ENCODE peak calls at places on chromosome 21, in four cellular contexts. G is adrenal gland; U is naive thymus-derived CD4-positive, alpha-beta T cell; Y is GM23338. T is an unnamed sample. For H3K27me3, the result is how much of the 10 kb centered on the place peaks cover.

GRCh38 chr21:43196789-43197188 is 28.0 kb downstream of the CRYAA start:
- DNase-seq in G (no peak), U (no peak), Y (no peak), T (no peak)

GRCh38 chr21:28393279-28393678 is 599.4 kb downstream of the LTN1 start:
- DNase-seq in G (no peak), U (no peak), Y (peak), T (no peak)

GRCh38 chr21:37762606-37763005 is 153.7 kb downstream of the KCNJ6 start:
- DNase-seq in G (no peak), U (no peak), Y (no peak), T (no peak)

GRCh38 chr21:27693376-27693775 is 726.5 kb upstream of the ADAMTS5 start:
- DNase-seq in G (no peak), U (no peak), Y (no peak), T (no peak)

GRCh38 chr21:37917612-37918011 is 1.4 kb upstream of the KCNJ6 start:
- DNase-seq in G (no peak), U (no peak), Y (no peak), T (no peak)

GRCh38 chr21:20721151-20721550 is 277.1 kb upstream of the NCAM2 start:
- DNase-seq in G (no peak), U (no peak), Y (no peak), T (no peak)

GRCh38 chr21:46622226-46622625 is 13.2 kb upstream of the PRMT2 start:
- DNase-seq in G (no peak), U (peak), Y (peak), T (no peak)

GRCh38 chr21:37636152-37636860 is 269.7 kb downstream of the DYRK1A start:
- DNase-seq in G (no peak), U (no peak), Y (no peak), T (no peak)

GRCh38 chr21:33643658-33644311 is 1.5 kb downstream of the ITSN1 start:
- DNase-seq in G (no peak), U (no peak), Y (peak), T (no peak)

GRCh38 chr21:29145354-29145782 is 14.9 kb downstream of the MAP3K7CL start:
- DNase-seq in G (peak), U (peak), Y (no peak), T (no peak)

GRCh38 chr21:19767546-19767945 is 1230.7 kb upstream of the NCAM2 start:
- DNase-seq in G (no peak), U (no peak), Y (no peak), T (no peak)

GRCh38 chr21:39924577-39925308 is 57.5 kb downstream of the PCP4 start:
- DNase-seq in G (no peak), U (no peak), Y (peak), T (no peak)

GRCh38 chr21:29777155-29777554 is 162.6 kb downstream of the GRIK1 start:
- DNase-seq in G (no peak), U (no peak), Y (no peak), T (no peak)

GRCh38 chr21:45551816-45552695 is 9.8 kb upstream of the SLC19A1 start:
- DNase-seq in G (no peak), U (no peak), Y (no peak), T (no peak)
- H3K27ac ChIP-seq in G (no peak), U (peak), Y (no peak), T (no peak)

GRCh38 chr21:41767606-41768370 is 936 bp upstream of the RIPK4 start:
- DNase-seq in G (no peak), U (no peak), Y (peak), T (no peak)
- H3K4me3 ChIP-seq in G (no peak), U (peak), Y (peak), T (no peak)

GRCh38 chr21:35338881-35339632 is 290.0 kb upstream of the RUNX1 start:
- DNase-seq in G (no peak), U (no peak), Y (no peak), T (no peak)

GRCh38 chr21:35336534-35336933 is 287.4 kb upstream of the RUNX1 start:
- DNase-seq in G (no peak), U (no peak), Y (no peak), T (no peak)

GRCh38 chr21:35337573-35337972 is 288.5 kb upstream of the RUNX1 start:
- DNase-seq in G (no peak), U (no peak), Y (no peak), T (no peak)

GRCh38 chr21:35340273-35340672 is 291.2 kb upstream of the RUNX1 start:
- DNase-seq in G (no peak), U (no peak), Y (no peak), T (no peak)

DNA sequence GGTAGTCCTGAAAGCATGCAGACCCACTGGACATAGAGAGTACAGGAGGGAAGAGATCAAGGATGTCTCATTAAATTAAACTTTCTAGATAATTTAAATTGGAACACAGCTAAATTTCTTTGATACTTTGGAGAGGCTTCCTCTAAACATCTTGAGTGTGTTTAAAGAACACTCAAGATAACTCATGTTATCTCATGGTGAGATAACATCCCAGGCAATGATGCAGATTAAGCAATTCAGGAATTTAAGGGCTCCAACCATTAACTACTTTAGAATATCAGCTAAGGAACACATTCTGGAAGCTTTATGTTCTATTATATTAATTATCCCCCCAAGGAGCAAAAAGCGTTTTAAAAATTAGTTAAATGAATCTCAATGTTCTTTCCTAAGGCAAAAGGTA is 289.2 kb upstream of the RUNX1 start:
- DNase-seq in G (no peak), U (no peak), Y (no peak), T (no peak)
- H3K27me3 ChIP-seq in G (under half), U (under half), Y (under half), T (under half)

GRCh38 chr21:17436626-17437111 is 76.2 kb upstream of the CXADR start:
- DNase-seq in G (no peak), U (no peak), Y (peak), T (no peak)
- H3K27ac ChIP-seq in G (no peak), U (no peak), Y (no peak), T (no peak)

GRCh38 chr21:36104306-36105300 is 30.3 kb upstream of the CBR3 start:
- DNase-seq in G (no peak), U (peak), Y (peak), T (no peak)
- H3K4me3 ChIP-seq in G (no peak), U (no peak), Y (peak), T (peak)

T was measured in iPS DF 6.9.